ENCODE peak calls at places on chromosomes 16 and 17, in ten cellular contexts. One of them, this sample, is unnamed.
A peak's percentile ranks its signal among the peaks of the same experiment; 100 is the strongest.

GRCh38 chr16:82672676-82673075 is 45.9 kb downstream of the CDH13 start:
- DNase-seq in ascending aorta: no peak
- DNase-seq in vagina: no peak
- DNase-seq in A549: no peak
- DNase-seq in spleen: no peak
- DNase-seq in mammary epithelial cell: peak; percentile 36
- DNase-seq in GM23338: no peak
- DNase-seq in Panc1: no peak
- DNase-seq in PC-9: no peak
- DNase-seq in fibroblast of lung: no peak
- DNase-seq in this sample: no peak

GRCh38 chr17:75240394-75241142 is 20.8 kb downstream of the GGA3 start:
- DNase-seq in ascending aorta: no peak
- DNase-seq in vagina: no peak
- DNase-seq in A549: peak; percentile 81
- DNase-seq in spleen: no peak
- DNase-seq in mammary epithelial cell: no peak
- DNase-seq in GM23338: peak; percentile 90
- DNase-seq in Panc1: no peak
- DNase-seq in PC-9: no peak
- DNase-seq in fibroblast of lung: peak; percentile 22
- DNase-seq in this sample: no peak

GRCh38 chr17:5837055-5837491 is 233.1 kb upstream of the WSCD1 start:
- DNase-seq in ascending aorta: no peak
- DNase-seq in vagina: no peak
- DNase-seq in A549: peak; percentile 73
- DNase-seq in spleen: no peak
- DNase-seq in mammary epithelial cell: peak; percentile 96
- DNase-seq in GM23338: no peak
- DNase-seq in Panc1: peak; percentile 94
- DNase-seq in PC-9: peak; percentile 71
- DNase-seq in fibroblast of lung: no peak
- DNase-seq in this sample: peak; percentile 10

GRCh38 chr16:50257876-50258275 is 8.5 kb upstream of the ADCY7 start:
- DNase-seq in ascending aorta: no peak
- DNase-seq in vagina: no peak
- DNase-seq in A549: no peak
- DNase-seq in spleen: no peak
- DNase-seq in mammary epithelial cell: no peak
- DNase-seq in GM23338: no peak
- DNase-seq in Panc1: no peak
- DNase-seq in PC-9: no peak
- DNase-seq in fibroblast of lung: no peak
- DNase-seq in this sample: no peak

GRCh38 chr16:69143116-69143515 is 10.7 kb downstream of the UTP4 start:
- DNase-seq in ascending aorta: no peak
- DNase-seq in vagina: no peak
- DNase-seq in A549: peak; percentile 40
- DNase-seq in spleen: no peak
- DNase-seq in mammary epithelial cell: no peak
- DNase-seq in GM23338: no peak
- DNase-seq in Panc1: no peak
- DNase-seq in PC-9: no peak
- DNase-seq in fibroblast of lung: no peak
- DNase-seq in this sample: no peak

GRCh38 chr17:73519011-73519410 is 125.2 kb downstream of the SDK2 start:
- DNase-seq in ascending aorta: no peak
- DNase-seq in vagina: no peak
- DNase-seq in A549: no peak
- DNase-seq in spleen: no peak
- DNase-seq in mammary epithelial cell: no peak
- DNase-seq in GM23338: no peak
- DNase-seq in Panc1: no peak
- DNase-seq in PC-9: no peak
- DNase-seq in fibroblast of lung: no peak
- DNase-seq in this sample: no peak

GRCh38 chr17:77892469-77893143 is 65.9 kb upstream of the TNRC6C start:
- DNase-seq in ascending aorta: no peak
- DNase-seq in vagina: no peak
- DNase-seq in A549: no peak
- DNase-seq in spleen: peak; percentile 70
- DNase-seq in mammary epithelial cell: no peak
- DNase-seq in GM23338: peak; percentile 91
- DNase-seq in Panc1: no peak
- DNase-seq in PC-9: no peak
- DNase-seq in fibroblast of lung: no peak
- DNase-seq in this sample: no peak

GRCh38 chr17:29293890-29294579 is at the start of gene NUFIP2:
- DNase-seq in ascending aorta: peak; percentile 96
- DNase-seq in vagina: peak; percentile 97
- DNase-seq in A549: peak; percentile 99
- DNase-seq in spleen: peak; percentile 99
- DNase-seq in mammary epithelial cell: peak; percentile 98
- DNase-seq in GM23338: peak; percentile 99
- DNase-seq in Panc1: peak; percentile 89
- DNase-seq in PC-9: peak; percentile 93
- DNase-seq in fibroblast of lung: peak; percentile 98
- DNase-seq in this sample: peak; percentile 97

GRCh38 chr17:42387221-42387657 is 1.0 kb downstream of the STAT3 start:
- DNase-seq in ascending aorta: no peak
- DNase-seq in vagina: no peak
- DNase-seq in A549: no peak
- DNase-seq in spleen: no peak
- DNase-seq in mammary epithelial cell: peak; percentile 66
- DNase-seq in GM23338: no peak
- DNase-seq in Panc1: no peak
- DNase-seq in PC-9: no peak
- DNase-seq in fibroblast of lung: peak; percentile 89
- DNase-seq in this sample: no peak

GRCh38 chr17:64226132-64226531 is 36.9 kb downstream of the TEX2 start:
- DNase-seq in ascending aorta: no peak
- DNase-seq in vagina: no peak
- DNase-seq in A549: no peak
- DNase-seq in spleen: no peak
- DNase-seq in mammary epithelial cell: no peak
- DNase-seq in GM23338: no peak
- DNase-seq in Panc1: no peak
- DNase-seq in PC-9: no peak
- DNase-seq in fibroblast of lung: no peak
- DNase-seq in this sample: no peak

GRCh38 chr17:21129023-21129681 is 2.4 kb downstream of the DHRS7B start:
- DNase-seq in ascending aorta: no peak
- DNase-seq in vagina: no peak
- DNase-seq in A549: peak; percentile 54
- DNase-seq in spleen: no peak
- DNase-seq in mammary epithelial cell: no peak
- DNase-seq in GM23338: peak; percentile 59
- DNase-seq in Panc1: no peak
- DNase-seq in PC-9: no peak
- DNase-seq in fibroblast of lung: peak; percentile 72
- DNase-seq in this sample: peak; percentile 26

GRCh38 chr17:39174907-39175694 is 9.1 kb upstream of the ARL5C start:
- DNase-seq in ascending aorta: no peak
- DNase-seq in vagina: no peak
- DNase-seq in A549: peak; percentile 90
- DNase-seq in spleen: peak; percentile 92
- DNase-seq in mammary epithelial cell: no peak
- DNase-seq in GM23338: peak; percentile 97
- DNase-seq in Panc1: no peak
- DNase-seq in PC-9: no peak
- DNase-seq in fibroblast of lung: peak; percentile 70
- DNase-seq in this sample: no peak

GRCh38 chr16:66881014-66881417 is 701 bp downstream of the PDP2 start:
- DNase-seq in ascending aorta: no peak
- DNase-seq in vagina: no peak
- DNase-seq in A549: no peak
- DNase-seq in spleen: no peak
- DNase-seq in mammary epithelial cell: no peak
- DNase-seq in GM23338: peak; percentile 31
- DNase-seq in Panc1: no peak
- DNase-seq in PC-9: no peak
- DNase-seq in fibroblast of lung: no peak
- DNase-seq in this sample: no peak
- H3K27ac ChIP-seq in ascending aorta: peak overlapping the region; percentile 71
- H3K27ac ChIP-seq in vagina: peak overlapping the region; percentile 83
- H3K27ac ChIP-seq in A549: peak overlapping the region; percentile 76
- H3K27ac ChIP-seq in spleen: no peak overlapping the region
- H3K27ac ChIP-seq in mammary epithelial cell: peak overlapping the region; percentile 55
- H3K27ac ChIP-seq in GM23338: no peak overlapping the region
- H3K27ac ChIP-seq in Panc1: peak overlapping the region; percentile 71
- H3K27ac ChIP-seq in PC-9: no peak overlapping the region
- H3K27ac ChIP-seq in fibroblast of lung: peak overlapping the region; percentile 84
- H3K27ac ChIP-seq in this sample: no peak overlapping the region

GRCh38 chr16:30700491-30700890 is 1.5 kb downstream of the SRCAP start:
- DNase-seq in ascending aorta: no peak
- DNase-seq in vagina: no peak
- DNase-seq in A549: no peak
- DNase-seq in spleen: peak; percentile 76
- DNase-seq in mammary epithelial cell: no peak
- DNase-seq in GM23338: no peak
- DNase-seq in Panc1: no peak
- DNase-seq in PC-9: no peak
- DNase-seq in fibroblast of lung: no peak
- DNase-seq in this sample: no peak
- H3K4me3 ChIP-seq in ascending aorta: no peak overlapping the region
- H3K4me3 ChIP-seq in vagina: no peak overlapping the region
- H3K4me3 ChIP-seq in A549: peak overlapping the region; percentile 90
- H3K4me3 ChIP-seq in spleen: no peak overlapping the region
- H3K4me3 ChIP-seq in mammary epithelial cell: no peak overlapping the region
- H3K4me3 ChIP-seq in GM23338: no peak overlapping the region
- H3K4me3 ChIP-seq in Panc1: peak overlapping the region; percentile 83
- H3K4me3 ChIP-seq in PC-9: peak overlapping the region; percentile 96
- H3K4me3 ChIP-seq in fibroblast of lung: peak overlapping the region; percentile 97
- H3K4me3 ChIP-seq in this sample: no peak overlapping the region

GRCh38 chr17:19412510-19412909 is 1.5 kb downstream of the RNF112 start:
- DNase-seq in ascending aorta: no peak
- DNase-seq in vagina: no peak
- DNase-seq in A549: no peak
- DNase-seq in spleen: no peak
- DNase-seq in mammary epithelial cell: no peak
- DNase-seq in GM23338: no peak
- DNase-seq in Panc1: no peak
- DNase-seq in PC-9: no peak
- DNase-seq in fibroblast of lung: no peak
- DNase-seq in this sample: no peak

GRCh38 chr17:19411641-19412040 is 609 bp downstream of the RNF112 start:
- DNase-seq in ascending aorta: no peak
- DNase-seq in vagina: no peak
- DNase-seq in A549: no peak
- DNase-seq in spleen: no peak
- DNase-seq in mammary epithelial cell: no peak
- DNase-seq in GM23338: peak; percentile 25
- DNase-seq in Panc1: no peak
- DNase-seq in PC-9: no peak
- DNase-seq in fibroblast of lung: no peak
- DNase-seq in this sample: no peak

GRCh38 chr17:19410101-19410500 is 931 bp upstream of the RNF112 start:
- DNase-seq in ascending aorta: no peak
- DNase-seq in vagina: no peak
- DNase-seq in A549: no peak
- DNase-seq in spleen: no peak
- DNase-seq in mammary epithelial cell: no peak
- DNase-seq in GM23338: no peak
- DNase-seq in Panc1: no peak
- DNase-seq in PC-9: no peak
- DNase-seq in fibroblast of lung: no peak
- DNase-seq in this sample: no peak

GRCh38 chr17:19409509-19409908 is 1.5 kb upstream of the RNF112 start:
- DNase-seq in ascending aorta: no peak
- DNase-seq in vagina: no peak
- DNase-seq in A549: no peak
- DNase-seq in spleen: no peak
- DNase-seq in mammary epithelial cell: peak; percentile 93
- DNase-seq in GM23338: no peak
- DNase-seq in Panc1: no peak
- DNase-seq in PC-9: peak; percentile 42
- DNase-seq in fibroblast of lung: no peak
- DNase-seq in this sample: peak; percentile 74

DNA sequence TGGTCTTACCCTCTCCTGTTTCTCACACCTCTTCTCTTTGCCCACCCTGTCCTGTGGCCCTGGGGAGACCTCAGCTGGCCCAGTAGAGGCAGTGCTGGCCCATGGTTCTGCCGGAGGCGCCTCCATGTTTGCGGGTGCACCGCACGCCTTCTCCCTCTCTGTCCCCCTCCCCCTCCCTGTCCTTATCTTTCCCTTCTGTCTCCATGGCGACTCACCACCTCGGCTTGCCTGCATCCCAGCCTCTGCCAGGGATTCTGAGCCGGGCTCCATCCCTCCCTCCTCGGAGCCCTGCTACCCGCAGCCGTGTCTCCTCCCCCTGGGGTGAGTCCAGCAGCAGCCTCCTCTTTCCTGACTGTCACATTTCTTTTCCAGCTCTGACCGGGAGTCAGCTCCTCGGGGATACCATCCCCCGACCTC is at the start of gene RNF112:
- DNase-seq in ascending aorta: no peak
- DNase-seq in vagina: no peak
- DNase-seq in A549: no peak
- DNase-seq in spleen: no peak
- DNase-seq in mammary epithelial cell: no peak
- DNase-seq in GM23338: peak; percentile 74
- DNase-seq in Panc1: no peak
- DNase-seq in PC-9: no peak
- DNase-seq in fibroblast of lung: peak; percentile 56
- DNase-seq in this sample: no peak
- H3K27ac ChIP-seq in ascending aorta: no peak within 1 kb of the TSS
- H3K27ac ChIP-seq in vagina: no peak within 1 kb of the TSS
- H3K27ac ChIP-seq in A549: no peak within 1 kb of the TSS
- H3K27ac ChIP-seq in spleen: no peak within 1 kb of the TSS
- H3K27ac ChIP-seq in mammary epithelial cell: no peak within 1 kb of the TSS
- H3K27ac ChIP-seq in GM23338: no peak within 1 kb of the TSS
- H3K27ac ChIP-seq in Panc1: no peak within 1 kb of the TSS
- H3K27ac ChIP-seq in PC-9: no peak within 1 kb of the TSS
- H3K27ac ChIP-seq in fibroblast of lung: no peak within 1 kb of the TSS
- H3K27ac ChIP-seq in this sample: no peak within 1 kb of the TSS

GRCh38 chr17:59869941-59870218 is 22.9 kb downstream of the TUBD1 start:
- DNase-seq in ascending aorta: no peak
- DNase-seq in vagina: no peak
- DNase-seq in A549: no peak
- DNase-seq in spleen: no peak
- DNase-seq in mammary epithelial cell: no peak
- DNase-seq in GM23338: no peak
- DNase-seq in Panc1: no peak
- DNase-seq in PC-9: no peak
- DNase-seq in fibroblast of lung: no peak
- DNase-seq in this sample: no peak

GRCh38 chr17:59874366-59874765 is 18.4 kb downstream of the TUBD1 start:
- DNase-seq in ascending aorta: no peak
- DNase-seq in vagina: no peak
- DNase-seq in A549: no peak
- DNase-seq in spleen: no peak
- DNase-seq in mammary epithelial cell: no peak
- DNase-seq in GM23338: no peak
- DNase-seq in Panc1: no peak
- DNase-seq in PC-9: no peak
- DNase-seq in fibroblast of lung: no peak
- DNase-seq in this sample: no peak

GRCh38 chr17:59872351-59872750 is 20.4 kb downstream of the TUBD1 start:
- DNase-seq in ascending aorta: no peak
- DNase-seq in vagina: no peak
- DNase-seq in A549: no peak
- DNase-seq in spleen: no peak
- DNase-seq in mammary epithelial cell: no peak
- DNase-seq in GM23338: no peak
- DNase-seq in Panc1: no peak
- DNase-seq in PC-9: no peak
- DNase-seq in fibroblast of lung: no peak
- DNase-seq in this sample: no peak

GRCh38 chr17:59870482-59870881 is 22.3 kb downstream of the TUBD1 start:
- DNase-seq in ascending aorta: no peak
- DNase-seq in vagina: no peak
- DNase-seq in A549: no peak
- DNase-seq in spleen: no peak
- DNase-seq in mammary epithelial cell: no peak
- DNase-seq in GM23338: no peak
- DNase-seq in Panc1: no peak
- DNase-seq in PC-9: no peak
- DNase-seq in fibroblast of lung: no peak
- DNase-seq in this sample: no peak
- H3K4me3 ChIP-seq in ascending aorta: no peak overlapping the region
- H3K4me3 ChIP-seq in vagina: no peak overlapping the region
- H3K4me3 ChIP-seq in A549: no peak overlapping the region
- H3K4me3 ChIP-seq in spleen: no peak overlapping the region
- H3K4me3 ChIP-seq in mammary epithelial cell: no peak overlapping the region
- H3K4me3 ChIP-seq in GM23338: no peak overlapping the region
- H3K4me3 ChIP-seq in Panc1: no peak overlapping the region
- H3K4me3 ChIP-seq in PC-9: no peak overlapping the region
- H3K4me3 ChIP-seq in fibroblast of lung: no peak overlapping the region
- H3K4me3 ChIP-seq in this sample: no peak overlapping the region